ENCODE peak calls at places on chromosomes 7 and 10, in five cellular contexts. One of them, this sample, is unnamed.

GRCh38 chr10:124150807-124151417 is 57.5 kb upstream of the CHST15 start:
- DNase-seq in GM12865: no peak
- DNase-seq in GM23248: no peak
- DNase-seq in AG09309: no peak
- DNase-seq in A549: no peak
- DNase-seq in this sample: no peak

GRCh38 chr7:99579956-99580777 is 17.9 kb upstream of the TMEM225B start:
- DNase-seq in AG09309: no peak
- DNase-seq in A549: no peak
- DNase-seq in GM12865: peak
- DNase-seq in GM23248: peak
- DNase-seq in this sample: no peak

GRCh38 chr10:8273749-8274148 is 219.3 kb downstream of the GATA3 start:
- DNase-seq in GM23248: no peak
- DNase-seq in A549: no peak
- DNase-seq in AG09309: no peak
- DNase-seq in GM12865: no peak
- DNase-seq in this sample: no peak

GRCh38 chr10:102501201-102502028 is 1.1 kb downstream of the ACTR1A start:
- DNase-seq in AG09309: no peak
- DNase-seq in GM23248: peak
- DNase-seq in A549: no peak
- DNase-seq in GM12865: no peak
- DNase-seq in this sample: no peak

GRCh38 chr10:31124852-31125251 is 93.2 kb upstream of the ZNF438 start:
- DNase-seq in AG09309: no peak
- DNase-seq in GM23248: peak
- DNase-seq in GM12865: no peak
- DNase-seq in A549: no peak
- DNase-seq in this sample: no peak

GRCh38 chr7:4203786-4204185 is 478.3 kb upstream of the FOXK1 start:
- DNase-seq in GM23248: no peak
- DNase-seq in A549: no peak
- DNase-seq in AG09309: no peak
- DNase-seq in GM12865: no peak
- DNase-seq in this sample: no peak

GRCh38 chr7:128735433-128735832 is 3.7 kb upstream of the CALU start:
- DNase-seq in GM12865: peak
- DNase-seq in A549: no peak
- DNase-seq in GM23248: no peak
- DNase-seq in AG09309: no peak
- DNase-seq in this sample: no peak

GRCh38 chr7:65475734-65476319 is 102.2 kb downstream of the ZNF92 start:
- DNase-seq in AG09309: no peak
- DNase-seq in GM12865: peak
- DNase-seq in GM23248: no peak
- DNase-seq in A549: no peak
- DNase-seq in this sample: no peak

GRCh38 chr7:34760271-34760670 is 102.3 kb downstream of the NPSR1 start:
- DNase-seq in A549: no peak
- DNase-seq in GM23248: no peak
- DNase-seq in AG09309: no peak
- DNase-seq in GM12865: no peak
- DNase-seq in this sample: no peak

GRCh38 chr7:128672927-128673517 is 930 bp downstream of the GARIN1A start:
- DNase-seq in GM23248: peak
- DNase-seq in A549: peak
- DNase-seq in GM12865: peak
- DNase-seq in AG09309: no peak
- DNase-seq in this sample: no peak

GRCh38 chr7:75966209-75966961 is 28.0 kb downstream of the TMEM120A start:
- DNase-seq in GM23248: peak
- DNase-seq in GM12865: no peak
- DNase-seq in A549: no peak
- DNase-seq in AG09309: no peak
- DNase-seq in this sample: peak

GRCh38 chr10:96548589-96548988 is 34.9 kb upstream of the TLL2 start:
- DNase-seq in GM23248: no peak
- DNase-seq in GM12865: no peak
- DNase-seq in AG09309: no peak
- DNase-seq in A549: no peak
- DNase-seq in this sample: no peak

GRCh38 chr7:80335473-80336232 is 176.2 kb downstream of the GNAT3 start:
- DNase-seq in A549: no peak
- DNase-seq in GM23248: no peak
- DNase-seq in GM12865: no peak
- DNase-seq in AG09309: no peak
- DNase-seq in this sample: peak

GRCh38 chr10:71243756-71244637 is 31.6 kb downstream of the UNC5B start:
- DNase-seq in A549: peak
- DNase-seq in GM12865: no peak
- DNase-seq in GM23248: peak
- DNase-seq in AG09309: no peak
- DNase-seq in this sample: no peak

GRCh38 chr7:127751723-127752448 is 99.9 kb downstream of the SND1 start:
- DNase-seq in AG09309: no peak
- DNase-seq in GM12865: no peak
- DNase-seq in GM23248: peak
- DNase-seq in A549: no peak
- DNase-seq in this sample: peak

GRCh38 chr7:29748286-29749099 is 57.8 kb upstream of the WIPF3 start:
- DNase-seq in A549: peak
- DNase-seq in AG09309: peak
- DNase-seq in GM23248: peak
- DNase-seq in GM12865: peak
- DNase-seq in this sample: no peak

GRCh38 chr7:51067757-51068156 is 248.9 kb downstream of the COBL start:
- DNase-seq in GM23248: peak
- DNase-seq in GM12865: peak
- DNase-seq in A549: peak
- DNase-seq in AG09309: peak
- DNase-seq in this sample: no peak

GRCh38 chr10:103533827-103534226 is 40.3 kb downstream of the NEURL1 start:
- DNase-seq in AG09309: no peak
- DNase-seq in GM23248: no peak
- DNase-seq in A549: no peak
- DNase-seq in GM12865: no peak
- DNase-seq in this sample: no peak

GRCh38 chr10:78802866-78803265 is 265.9 kb upstream of the ZMIZ1 start:
- DNase-seq in A549: no peak
- DNase-seq in AG09309: peak
- DNase-seq in GM12865: no peak
- DNase-seq in GM23248: peak
- DNase-seq in this sample: peak

GRCh38 chr10:7108141-7108540 is 302.7 kb downstream of the SFMBT2 start:
- DNase-seq in AG09309: no peak
- DNase-seq in GM12865: no peak
- DNase-seq in A549: no peak
- DNase-seq in GM23248: no peak
- DNase-seq in this sample: no peak

GRCh38 chr10:33790506-33791283 is 456.2 kb upstream of the NRP1 start:
- DNase-seq in A549: no peak
- DNase-seq in GM12865: no peak
- DNase-seq in GM23248: no peak
- DNase-seq in AG09309: no peak
- DNase-seq in this sample: no peak

GRCh38 chr7:3559178-3559765 is 258.2 kb downstream of the SDK1 start:
- DNase-seq in AG09309: no peak
- DNase-seq in GM23248: peak
- DNase-seq in GM12865: no peak
- DNase-seq in A549: peak
- DNase-seq in this sample: peak

GRCh38 chr10:103281753-103282152 is 4.8 kb downstream of the INA start:
- DNase-seq in GM12865: no peak
- DNase-seq in A549: no peak
- DNase-seq in GM23248: peak
- DNase-seq in AG09309: no peak
- DNase-seq in this sample: no peak

GRCh38 chr10:130301026-130301892 is 165.1 kb downstream of the GLRX3 start:
- DNase-seq in AG09309: peak
- DNase-seq in A549: no peak
- DNase-seq in GM23248: peak
- DNase-seq in GM12865: no peak
- DNase-seq in this sample: peak

GRCh38 chr7:117873056-117873932 is at the start of gene CTTNBP2:
- DNase-seq in GM23248: peak
- DNase-seq in AG09309: peak
- DNase-seq in A549: peak
- DNase-seq in GM12865: peak
- DNase-seq in this sample: peak

GRCh38 chr7:66181329-66181728 is 23.8 kb upstream of the TPST1 start:
- DNase-seq in GM23248: no peak
- DNase-seq in AG09309: no peak
- DNase-seq in GM12865: no peak
- DNase-seq in A549: no peak
- DNase-seq in this sample: no peak

GRCh38 chr10:125106586-125106985 is 53.8 kb downstream of the CTBP2 start:
- DNase-seq in GM12865: no peak
- DNase-seq in A549: no peak
- DNase-seq in GM23248: no peak
- DNase-seq in AG09309: no peak
- DNase-seq in this sample: no peak

GRCh38 chr7:132518102-132518838 is 58.0 kb downstream of the PLXNA4 start:
- DNase-seq in AG09309: no peak
- DNase-seq in GM12865: peak
- DNase-seq in GM23248: peak
- DNase-seq in A549: peak
- DNase-seq in this sample: no peak

GRCh38 chr10:30039567-30039966 is 19.8 kb downstream of the JCAD start:
- DNase-seq in GM23248: no peak
- DNase-seq in GM12865: no peak
- DNase-seq in A549: no peak
- DNase-seq in AG09309: no peak
- DNase-seq in this sample: no peak

GRCh38 chr7:47544416-47544815 is 37.5 kb downstream of the TNS3 start:
- DNase-seq in A549: no peak
- DNase-seq in GM23248: no peak
- DNase-seq in AG09309: no peak
- DNase-seq in GM12865: no peak
- DNase-seq in this sample: no peak

DNA sequence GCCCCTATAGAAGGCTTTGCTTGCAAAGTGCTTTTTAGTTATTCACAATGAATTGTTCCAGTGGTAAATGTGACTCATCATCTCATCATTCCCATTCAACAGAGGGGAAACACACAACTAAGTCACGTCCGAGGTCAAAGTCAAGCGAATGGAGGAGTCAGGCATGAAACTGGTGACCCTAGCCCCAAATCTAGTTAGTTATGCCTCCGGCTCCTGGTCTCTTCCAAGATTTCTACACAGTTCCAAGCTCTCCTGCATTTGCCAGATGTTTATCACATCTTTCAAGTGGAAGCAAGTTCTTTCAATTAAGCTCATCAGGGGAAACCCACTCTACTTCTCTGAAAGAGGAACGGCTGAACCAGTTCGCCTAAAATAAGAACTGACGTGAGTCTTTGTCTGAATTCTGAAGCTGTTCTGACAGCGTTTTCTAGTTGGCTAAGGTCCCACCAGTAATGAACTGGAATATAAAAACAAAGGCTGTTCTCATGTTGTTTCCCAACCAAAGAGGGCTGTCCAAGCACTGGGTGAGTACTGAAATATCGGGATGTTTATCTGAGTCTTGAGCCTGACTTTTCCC is 140.9 kb upstream of the NRBF2 start:
- DNase-seq in GM23248: peak
- DNase-seq in GM12865: peak
- DNase-seq in A549: no peak
- DNase-seq in AG09309: no peak
- DNase-seq in this sample: no peak
- H3K4me3 ChIP-seq in GM23248: no peak
- H3K4me3 ChIP-seq in GM12865: no peak
- H3K4me3 ChIP-seq in A549: no peak
- H3K4me3 ChIP-seq in AG09309: no peak
- H3K4me3 ChIP-seq in this sample: no peak

DNA sequence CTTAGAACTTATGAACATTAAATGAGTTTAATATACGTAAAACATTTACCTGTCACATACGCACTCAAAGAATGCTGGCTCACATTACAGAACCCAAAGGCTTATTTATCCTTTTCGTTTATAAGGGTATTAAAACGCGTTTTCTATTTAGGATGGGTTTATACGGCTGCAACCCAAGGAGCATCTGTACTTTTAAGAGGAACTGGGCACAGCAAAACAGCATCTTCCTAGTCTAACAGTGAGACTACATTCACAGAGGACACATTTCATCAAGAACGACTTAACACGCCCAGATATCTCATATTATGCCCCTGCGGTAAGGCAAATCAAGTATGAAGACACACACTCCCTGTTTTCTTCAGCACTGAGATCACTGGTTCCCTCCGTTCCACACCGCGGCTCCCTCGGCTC is 547 bp upstream of the DMTF1 start:
- DNase-seq in A549: no peak
- DNase-seq in GM12865: no peak
- DNase-seq in GM23248: no peak
- DNase-seq in AG09309: no peak
- DNase-seq in this sample: no peak
- H3K4me3 ChIP-seq in A549: peak
- H3K4me3 ChIP-seq in GM12865: peak
- H3K4me3 ChIP-seq in GM23248: peak
- H3K4me3 ChIP-seq in AG09309: peak
- H3K4me3 ChIP-seq in this sample: peak

GRCh38 chr10:113385021-113385975 is 167.6 kb upstream of the HABP2 start:
- DNase-seq in AG09309: peak
- DNase-seq in GM12865: peak
- DNase-seq in A549: peak
- DNase-seq in GM23248: peak
- DNase-seq in this sample: peak
- H3K4me3 ChIP-seq in AG09309: no peak
- H3K4me3 ChIP-seq in GM12865: no peak
- H3K4me3 ChIP-seq in A549: no peak
- H3K4me3 ChIP-seq in GM23248: peak
- H3K4me3 ChIP-seq in this sample: no peak

DNA sequence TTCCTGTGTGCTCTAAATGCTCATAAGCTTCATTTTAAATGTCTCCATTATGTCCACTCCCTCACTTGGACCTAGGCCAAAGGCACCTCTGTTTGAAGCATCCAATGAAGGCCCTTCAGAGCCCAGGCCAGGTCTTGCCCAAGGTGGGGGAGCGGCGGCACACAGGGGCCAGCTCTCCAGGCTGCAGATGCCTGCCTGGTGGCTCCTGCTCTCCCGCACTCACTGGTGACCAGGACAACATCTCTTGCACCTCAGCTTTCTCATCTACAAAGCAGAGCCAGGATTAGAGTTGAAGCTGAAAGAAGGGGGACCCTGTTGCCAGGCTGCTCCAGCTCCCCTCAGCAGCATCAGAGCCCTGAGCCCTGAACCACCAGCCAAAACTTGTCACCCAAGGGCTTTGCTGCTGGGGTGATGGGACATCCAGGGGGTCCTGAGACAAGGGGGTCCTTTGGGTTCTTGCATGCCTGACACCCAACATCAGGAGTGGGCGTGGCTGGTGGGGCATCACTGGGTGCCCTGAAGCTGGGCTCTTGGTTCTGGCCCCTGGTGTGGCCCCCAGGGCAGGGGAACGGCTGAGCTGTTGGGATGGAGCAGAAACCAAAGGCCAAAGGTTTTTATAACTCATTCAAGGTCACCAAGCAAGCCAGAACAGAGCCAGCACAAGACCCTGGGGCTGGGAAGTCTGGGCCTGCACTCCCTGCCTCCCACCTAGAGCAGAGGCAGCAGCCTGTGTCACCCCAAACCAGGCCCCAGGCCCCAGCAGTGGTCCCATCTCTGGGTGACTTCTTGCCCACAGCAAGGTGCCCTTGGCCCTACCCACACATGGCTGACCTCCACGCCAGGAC is 1.2 kb downstream of the NACAD start:
- DNase-seq in GM23248: no peak
- DNase-seq in AG09309: no peak
- DNase-seq in GM12865: no peak
- DNase-seq in A549: no peak
- DNase-seq in this sample: no peak
- H3K4me3 ChIP-seq in GM23248: no peak
- H3K4me3 ChIP-seq in AG09309: no peak
- H3K4me3 ChIP-seq in GM12865: no peak
- H3K4me3 ChIP-seq in A549: no peak
- H3K4me3 ChIP-seq in this sample: peak

This sample was measured in skeletal muscle cell.